ENCODE peak calls at places on chromosomes 16 and 17, in four cellular contexts. One of them, this sample, is unnamed.

GRCh38 chr16:67842509-67843342 is 606 bp downstream of the THAP11 start:
- DNase-seq in HCT116: no peak
- DNase-seq in K562: peak
- DNase-seq in HepG2: peak
- DNase-seq in this sample: no peak

GRCh38 chr17:70168979-70169706 is at the start of gene KCNJ2:
- DNase-seq in HCT116: no peak
- DNase-seq in K562: peak
- DNase-seq in HepG2: peak
- DNase-seq in this sample: no peak

GRCh38 chr17:38749222-38750043 is 1.3 kb upstream of the PCGF2 start:
- DNase-seq in HCT116: peak
- DNase-seq in K562: peak
- DNase-seq in HepG2: peak
- DNase-seq in this sample: no peak

GRCh38 chr17:68248886-68249872 is 1.3 kb downstream of the AMZ2 start:
- DNase-seq in HCT116: no peak
- DNase-seq in K562: peak
- DNase-seq in HepG2: no peak
- DNase-seq in this sample: no peak

GRCh38 chr16:15507959-15508336 is 73.6 kb downstream of the BMERB1 start:
- DNase-seq in HCT116: no peak
- DNase-seq in K562: no peak
- DNase-seq in HepG2: no peak
- DNase-seq in this sample: no peak

GRCh38 chr16:68779891-68780290 is 42.8 kb downstream of the CDH1 start:
- DNase-seq in HCT116: no peak
- DNase-seq in K562: no peak
- DNase-seq in HepG2: peak
- DNase-seq in this sample: no peak

GRCh38 chr16:14291941-14292825 is 221.1 kb downstream of the MRTFB start:
- DNase-seq in HCT116: no peak
- DNase-seq in K562: no peak
- DNase-seq in HepG2: no peak
- DNase-seq in this sample: no peak

GRCh38 chr17:45777388-45777787 is 6.7 kb upstream of the CRHR1 start:
- DNase-seq in HCT116: no peak
- DNase-seq in K562: no peak
- DNase-seq in HepG2: no peak
- DNase-seq in this sample: no peak

GRCh38 chr17:69525920-69526841 is 111.7 kb downstream of the MAP2K6 start:
- DNase-seq in HCT116: peak
- DNase-seq in K562: peak
- DNase-seq in HepG2: peak
- DNase-seq in this sample: peak

GRCh38 chr17:50916026-50916707 is 50.0 kb upstream of the TOB1 start:
- DNase-seq in HCT116: no peak
- DNase-seq in K562: no peak
- DNase-seq in HepG2: no peak
- DNase-seq in this sample: no peak

GRCh38 chr16:68342620-68343019 is 31.8 kb downstream of the PRMT7 start:
- DNase-seq in HCT116: no peak
- DNase-seq in K562: no peak
- DNase-seq in HepG2: no peak
- DNase-seq in this sample: no peak

GRCh38 chr17:40014375-40014980 is 762 bp upstream of the CSF3 start:
- DNase-seq in HCT116: no peak
- DNase-seq in K562: no peak
- DNase-seq in HepG2: peak
- DNase-seq in this sample: no peak
- H3K27ac ChIP-seq in HCT116: no peak
- H3K27ac ChIP-seq in K562: no peak
- H3K27ac ChIP-seq in HepG2: no peak
- H3K27ac ChIP-seq in this sample: no peak

DNA sequence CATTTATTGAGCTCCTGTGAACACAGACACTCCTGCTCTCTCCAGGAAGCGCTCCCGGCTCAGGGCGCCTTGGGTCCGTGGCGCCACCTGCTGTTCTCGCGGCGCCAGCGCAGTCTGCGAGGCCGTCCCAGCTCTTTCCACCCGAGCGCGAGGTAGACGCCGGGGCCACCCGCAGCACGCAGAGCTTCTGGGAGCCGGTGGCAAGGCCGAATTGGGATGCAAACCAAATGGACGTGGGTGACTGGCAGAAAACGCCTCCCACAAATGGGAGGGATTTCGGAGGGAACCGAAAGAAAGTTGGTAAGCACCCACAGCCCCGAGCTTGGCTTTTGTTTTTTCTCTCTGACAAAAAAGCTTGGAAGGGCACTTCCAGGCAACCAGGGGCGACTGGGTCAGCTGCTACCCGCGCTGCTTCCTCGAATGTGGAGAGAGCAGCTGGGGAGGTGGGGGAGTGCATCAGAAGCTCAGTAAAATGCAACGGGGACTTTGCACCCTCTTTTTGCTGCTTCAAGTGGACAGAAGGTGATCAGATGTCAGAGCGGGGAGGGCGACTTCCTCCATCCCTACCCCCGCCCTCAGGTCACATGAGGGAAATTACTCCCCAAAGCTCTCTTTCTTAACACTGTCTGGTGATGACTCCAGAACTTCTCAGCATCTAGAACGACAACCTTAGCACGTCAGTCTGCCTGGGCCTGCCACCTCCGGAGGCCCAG is 13.5 kb upstream of the N4BP1 start:
- DNase-seq in HCT116: peak
- DNase-seq in K562: peak
- DNase-seq in HepG2: peak
- DNase-seq in this sample: peak
- TF ChIP-seq REST in HCT116: no peak
- TF ChIP-seq REST in K562: no peak
- TF ChIP-seq REST in HepG2: no peak
- TF ChIP-seq REST in this sample: no peak

GRCh38 chr17:8125947-8126305 is 2.0 kb upstream of the HES7 start:
- DNase-seq in HCT116: no peak
- DNase-seq in K562: peak
- DNase-seq in HepG2: no peak
- DNase-seq in this sample: no peak

GRCh38 chr17:8125196-8125946 is 1.5 kb upstream of the HES7 start:
- DNase-seq in HCT116: peak
- DNase-seq in K562: peak
- DNase-seq in HepG2: peak
- DNase-seq in this sample: no peak

GRCh38 chr17:8123695-8124349 is at the start of gene HES7:
- DNase-seq in HCT116: no peak
- DNase-seq in K562: peak
- DNase-seq in HepG2: no peak
- DNase-seq in this sample: no peak

GRCh38 chr17:8122923-8123694 is 797 bp downstream of the HES7 start:
- DNase-seq in HCT116: no peak
- DNase-seq in K562: peak
- DNase-seq in HepG2: no peak
- DNase-seq in this sample: no peak

GRCh38 chr17:8124350-8125195 is 667 bp upstream of the HES7 start:
- DNase-seq in HCT116: no peak
- DNase-seq in K562: peak
- DNase-seq in HepG2: no peak
- DNase-seq in this sample: no peak
- TF ChIP-seq TCF7L2 in HCT116: no peak
- TF ChIP-seq TCF7L2 in K562: no peak
- TF ChIP-seq TCF7L2 in HepG2: no peak
- TF ChIP-seq TCF7L2 in this sample: no peak

GRCh38 chr16:75333770-75334169 is 82.3 kb upstream of the BCAR1 start:
- DNase-seq in HCT116: no peak
- DNase-seq in K562: no peak
- DNase-seq in HepG2: no peak
- DNase-seq in this sample: no peak

GRCh38 chr16:75326333-75326732 is 74.9 kb upstream of the BCAR1 start:
- DNase-seq in HCT116: no peak
- DNase-seq in K562: no peak
- DNase-seq in HepG2: no peak
- DNase-seq in this sample: no peak

GRCh38 chr16:75329933-75330332 is 78.5 kb upstream of the BCAR1 start:
- DNase-seq in HCT116: no peak
- DNase-seq in K562: no peak
- DNase-seq in HepG2: peak
- DNase-seq in this sample: no peak
- H3K27ac ChIP-seq in HCT116: no peak
- H3K27ac ChIP-seq in K562: no peak
- H3K27ac ChIP-seq in HepG2: no peak
- H3K27ac ChIP-seq in this sample: no peak

GRCh38 chr16:71482569-71482968 is 6.6 kb downstream of the ZNF19 start:
- DNase-seq in HCT116: no peak
- DNase-seq in K562: no peak
- DNase-seq in HepG2: no peak
- DNase-seq in this sample: no peak

GRCh38 chr16:71479420-71479819 is 9.7 kb downstream of the ZNF19 start:
- DNase-seq in HCT116: no peak
- DNase-seq in K562: peak
- DNase-seq in HepG2: peak
- DNase-seq in this sample: no peak

GRCh38 chr16:71489122-71489521 is at the start of gene ZNF19:
- DNase-seq in HCT116: no peak
- DNase-seq in K562: no peak
- DNase-seq in HepG2: no peak
- DNase-seq in this sample: no peak

DNA sequence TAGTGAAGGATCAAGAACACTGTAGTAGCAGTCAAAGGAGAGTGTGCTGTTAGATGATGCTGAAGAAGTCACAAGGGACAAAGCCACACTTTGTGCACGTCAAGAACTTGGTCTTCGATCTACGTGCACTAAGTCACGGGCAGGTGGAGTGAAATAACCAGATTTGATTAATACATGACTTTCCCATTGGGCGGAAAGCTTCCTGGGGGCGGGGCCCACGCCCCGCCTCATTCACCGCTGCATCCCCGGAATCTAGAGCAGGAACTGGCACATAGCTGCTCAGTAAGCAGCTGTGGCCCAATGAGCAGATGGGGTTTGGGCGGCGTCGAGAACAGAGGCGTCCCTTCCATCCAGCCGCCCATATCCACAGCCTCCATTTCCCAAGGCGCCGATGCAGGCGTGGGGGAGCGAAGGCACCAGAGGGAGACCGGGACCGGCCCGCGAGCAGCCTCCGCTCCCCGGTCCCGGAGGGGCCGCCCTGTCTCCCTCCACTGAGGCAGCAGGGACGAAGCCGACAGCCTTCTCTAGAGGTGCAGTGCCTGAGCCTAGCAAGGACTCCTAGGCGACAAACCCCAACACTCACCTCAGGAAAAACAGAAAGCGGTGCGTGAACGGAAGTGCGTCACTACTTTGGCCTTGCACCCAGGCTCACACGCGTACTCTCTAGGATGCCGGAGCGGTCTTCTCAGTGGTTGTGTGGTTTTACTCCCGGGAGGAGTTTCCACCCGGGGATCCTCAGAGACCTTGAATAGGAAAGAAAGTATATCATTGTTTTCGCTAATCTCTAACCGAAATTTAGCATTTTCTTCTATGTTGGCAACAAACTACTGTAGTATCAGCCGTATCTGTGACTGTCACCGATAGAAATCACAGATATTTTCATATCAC is 4.9 kb downstream of the ZNF19 start:
- DNase-seq in HCT116: peak
- DNase-seq in K562: peak
- DNase-seq in HepG2: peak
- DNase-seq in this sample: no peak
- TF ChIP-seq REST in HCT116: no peak
- TF ChIP-seq REST in K562: peak
- TF ChIP-seq REST in HepG2: no peak
- TF ChIP-seq REST in this sample: no peak

GRCh38 chr16:51410125-51410524 is 259.1 kb upstream of the SALL1 start:
- DNase-seq in HCT116: no peak
- DNase-seq in K562: no peak
- DNase-seq in HepG2: no peak
- DNase-seq in this sample: no peak

GRCh38 chr16:51407921-51408320 is 256.9 kb upstream of the SALL1 start:
- DNase-seq in HCT116: no peak
- DNase-seq in K562: no peak
- DNase-seq in HepG2: no peak
- DNase-seq in this sample: no peak

GRCh38 chr16:51408357-51408756 is 257.3 kb upstream of the SALL1 start:
- DNase-seq in HCT116: no peak
- DNase-seq in K562: no peak
- DNase-seq in HepG2: peak
- DNase-seq in this sample: no peak

GRCh38 chr16:51407199-51407598 is 256.1 kb upstream of the SALL1 start:
- DNase-seq in HCT116: no peak
- DNase-seq in K562: no peak
- DNase-seq in HepG2: no peak
- DNase-seq in this sample: no peak

DNA sequence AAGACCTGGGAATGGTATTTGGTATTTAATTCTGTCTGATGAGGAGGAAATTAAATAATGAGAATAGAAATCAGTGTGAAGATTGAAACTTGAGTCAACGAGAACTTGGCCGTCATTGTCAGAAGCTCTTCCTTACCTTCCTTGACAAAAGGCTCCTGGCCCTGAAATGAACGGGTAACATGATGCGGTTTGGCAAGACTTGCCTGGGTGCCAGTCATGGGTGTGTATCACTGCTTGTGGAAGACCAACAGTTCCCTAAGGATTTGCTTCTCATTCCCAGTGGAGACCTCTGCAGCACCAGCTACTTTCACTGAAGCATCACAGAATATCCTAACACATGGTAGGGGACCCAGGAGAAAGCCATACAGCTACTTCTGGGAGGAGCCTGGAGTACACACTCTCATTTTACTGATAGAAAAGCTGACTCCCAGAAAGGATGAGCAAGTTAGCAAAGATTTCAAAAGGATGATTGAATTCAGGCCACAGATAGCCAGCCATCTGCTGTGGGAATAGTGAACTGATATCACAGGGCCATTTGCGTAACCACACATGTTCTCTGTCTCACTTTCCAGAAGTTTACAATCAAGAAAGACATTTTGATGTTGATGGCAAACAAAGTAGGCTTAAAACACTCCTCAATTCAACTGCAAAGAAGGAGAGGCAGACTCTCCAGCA is 258.1 kb upstream of the SALL1 start:
- DNase-seq in HCT116: no peak
- DNase-seq in K562: no peak
- DNase-seq in HepG2: no peak
- DNase-seq in this sample: no peak
- TF ChIP-seq TCF7L2 in HCT116: no peak
- TF ChIP-seq TCF7L2 in K562: no peak
- TF ChIP-seq TCF7L2 in HepG2: no peak
- TF ChIP-seq TCF7L2 in this sample: no peak

This sample was measured in Panc1.